ENCODE peak calls at places on chromosomes 16 and 17, in six cellular contexts. One of them, this sample, is unnamed.

GRCh38 chr17:19785854-19786253 is 37.8 kb upstream of the ALDH3A1 start:
- DNase-seq in T1000: no peak
- DNase-seq in endothelial cell of umbilical vein: no peak
- DNase-seq in fibroblast of the conjunctiva: no peak
- DNase-seq in NCI-H774: no peak
- DNase-seq in AG04450: no peak
- DNase-seq in this sample: no peak

GRCh38 chr17:15263680-15264079 is 1.4 kb downstream of the PMP22 start:
- DNase-seq in T1000: no peak
- DNase-seq in endothelial cell of umbilical vein: no peak
- DNase-seq in fibroblast of the conjunctiva: no peak
- DNase-seq in NCI-H774: no peak
- DNase-seq in AG04450: no peak
- DNase-seq in this sample: no peak

GRCh38 chr17:70527364-70527888 is 358.1 kb downstream of the KCNJ2 start:
- DNase-seq in T1000: no peak
- DNase-seq in endothelial cell of umbilical vein: no peak
- DNase-seq in fibroblast of the conjunctiva: no peak
- DNase-seq in NCI-H774: no peak
- DNase-seq in AG04450: no peak
- DNase-seq in this sample: no peak

GRCh38 chr16:78770353-78771091 is 671.1 kb downstream of the WWOX start:
- DNase-seq in T1000: no peak
- DNase-seq in endothelial cell of umbilical vein: no peak
- DNase-seq in fibroblast of the conjunctiva: no peak
- DNase-seq in NCI-H774: no peak
- DNase-seq in AG04450: no peak
- DNase-seq in this sample: no peak

GRCh38 chr17:57356722-57357391 is 100.5 kb downstream of the MSI2 start:
- DNase-seq in T1000: no peak
- DNase-seq in endothelial cell of umbilical vein: peak
- DNase-seq in fibroblast of the conjunctiva: no peak
- DNase-seq in NCI-H774: peak
- DNase-seq in AG04450: no peak
- DNase-seq in this sample: no peak

GRCh38 chr17:75270218-75270965 is 639 bp downstream of the MIF4GD start:
- DNase-seq in T1000: peak
- DNase-seq in endothelial cell of umbilical vein: peak
- DNase-seq in fibroblast of the conjunctiva: no peak
- DNase-seq in NCI-H774: peak
- DNase-seq in AG04450: no peak
- DNase-seq in this sample: peak

GRCh38 chr17:30548189-30548588 is 71.0 kb downstream of the GOSR1 start:
- DNase-seq in T1000: no peak
- DNase-seq in endothelial cell of umbilical vein: no peak
- DNase-seq in fibroblast of the conjunctiva: no peak
- DNase-seq in NCI-H774: no peak
- DNase-seq in AG04450: no peak
- DNase-seq in this sample: no peak

GRCh38 chr16:27867122-27868110 is 196.1 kb downstream of the GSG1L start:
- DNase-seq in T1000: peak
- DNase-seq in endothelial cell of umbilical vein: peak
- DNase-seq in fibroblast of the conjunctiva: peak
- DNase-seq in NCI-H774: peak
- DNase-seq in AG04450: peak
- DNase-seq in this sample: peak

GRCh38 chr17:55157165-55157564 is 107.6 kb upstream of the HLF start:
- DNase-seq in T1000: no peak
- DNase-seq in endothelial cell of umbilical vein: no peak
- DNase-seq in fibroblast of the conjunctiva: no peak
- DNase-seq in NCI-H774: peak
- DNase-seq in AG04450: no peak
- DNase-seq in this sample: no peak

GRCh38 chr16:29231231-29231630 is 175.3 kb downstream of the NPIPB11 start:
- DNase-seq in T1000: no peak
- DNase-seq in endothelial cell of umbilical vein: no peak
- DNase-seq in fibroblast of the conjunctiva: no peak
- DNase-seq in NCI-H774: no peak
- DNase-seq in AG04450: no peak
- DNase-seq in this sample: no peak

This sample was measured in amniotic stem cell.